ENCODE peak calls at places on chromosomes 3 and 15, in four cellular contexts. One of them, this sample, is unnamed.

GRCh38 chr3:29655016-29655415 is 374.1 kb downstream of the RBMS3 start:
- DNase-seq in fibroblast of mammary gland: no peak
- DNase-seq in OCI-LY7: no peak
- DNase-seq in AG04450: no peak
- DNase-seq in this sample: no peak

GRCh38 chr3:186589115-186589514 is 18.6 kb downstream of the DNAJB11 start:
- DNase-seq in fibroblast of mammary gland: peak
- DNase-seq in OCI-LY7: peak
- DNase-seq in AG04450: no peak
- DNase-seq in this sample: no peak

GRCh38 chr3:171261487-171261886 is 198.7 kb downstream of the TNIK start:
- DNase-seq in fibroblast of mammary gland: no peak
- DNase-seq in OCI-LY7: no peak
- DNase-seq in AG04450: no peak
- DNase-seq in this sample: no peak

GRCh38 chr15:72271895-72272212 is 500 bp downstream of the PARP6 start:
- DNase-seq in fibroblast of mammary gland: peak
- DNase-seq in OCI-LY7: peak
- DNase-seq in AG04450: no peak
- DNase-seq in this sample: no peak

GRCh38 chr3:186307594-186307993 is 54.4 kb downstream of the DGKG start:
- DNase-seq in fibroblast of mammary gland: peak
- DNase-seq in OCI-LY7: peak
- DNase-seq in AG04450: peak
- DNase-seq in this sample: no peak

GRCh38 chr15:58165661-58166060 is 27.5 kb downstream of the AQP9 start:
- DNase-seq in fibroblast of mammary gland: peak
- DNase-seq in OCI-LY7: no peak
- DNase-seq in AG04450: no peak
- DNase-seq in this sample: no peak

GRCh38 chr3:81864273-81864672 is 102.8 kb upstream of the GBE1 start:
- DNase-seq in fibroblast of mammary gland: no peak
- DNase-seq in OCI-LY7: no peak
- DNase-seq in AG04450: no peak
- DNase-seq in this sample: no peak

GRCh38 chr3:76203578-76203977 is 418.2 kb upstream of the ZNF717 start:
- DNase-seq in fibroblast of mammary gland: no peak
- DNase-seq in OCI-LY7: no peak
- DNase-seq in AG04450: no peak
- DNase-seq in this sample: no peak

GRCh38 chr3:177894021-177894690 is 642.1 kb upstream of the KCNMB2 start:
- DNase-seq in fibroblast of mammary gland: no peak
- DNase-seq in OCI-LY7: no peak
- DNase-seq in AG04450: no peak
- DNase-seq in this sample: no peak

GRCh38 chr3:142117052-142117451 is 32.3 kb downstream of the TFDP2 start:
- DNase-seq in fibroblast of mammary gland: no peak
- DNase-seq in OCI-LY7: no peak
- DNase-seq in AG04450: no peak
- DNase-seq in this sample: no peak

GRCh38 chr15:43509002-43509922 is 8.1 kb upstream of the MAP1A start:
- DNase-seq in fibroblast of mammary gland: peak
- DNase-seq in OCI-LY7: no peak
- DNase-seq in AG04450: no peak
- DNase-seq in this sample: no peak

GRCh38 chr3:184334470-184335158 is 2.8 kb upstream of the FAM131A start:
- DNase-seq in fibroblast of mammary gland: peak
- DNase-seq in OCI-LY7: no peak
- DNase-seq in AG04450: no peak
- DNase-seq in this sample: no peak

GRCh38 chr15:39251413-39252197 is 329.3 kb upstream of the THBS1 start:
- DNase-seq in fibroblast of mammary gland: no peak
- DNase-seq in OCI-LY7: no peak
- DNase-seq in AG04450: no peak
- DNase-seq in this sample: no peak

GRCh38 chr15:50929062-50929461 is 20.6 kb downstream of the AP4E1 start:
- DNase-seq in fibroblast of mammary gland: no peak
- DNase-seq in OCI-LY7: no peak
- DNase-seq in AG04450: no peak
- DNase-seq in this sample: no peak
- H3K4me3 ChIP-seq in fibroblast of mammary gland: no peak
- H3K4me3 ChIP-seq in OCI-LY7: no peak
- H3K4me3 ChIP-seq in AG04450: no peak
- H3K4me3 ChIP-seq in this sample: no peak

DNA sequence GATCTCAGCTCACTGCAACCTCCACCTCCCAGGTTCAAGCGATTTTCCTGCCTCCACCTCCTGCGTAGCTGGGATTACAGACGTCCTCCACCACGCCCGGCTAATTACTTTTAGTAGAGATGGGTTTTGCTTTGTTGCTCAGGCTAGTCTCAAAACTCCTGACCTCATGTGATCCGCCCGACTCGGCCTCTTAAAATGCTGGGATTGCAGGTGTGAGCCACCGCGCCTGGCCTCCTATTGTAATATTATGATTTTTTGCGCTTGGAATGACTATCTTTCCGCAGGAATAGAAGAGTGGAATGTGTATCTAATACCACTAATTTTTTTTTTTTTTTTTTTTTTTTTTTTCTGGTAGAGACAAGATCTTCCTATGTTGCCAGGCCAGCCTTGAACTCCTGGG is 1.8 kb downstream of the ARL8B start:
- DNase-seq in fibroblast of mammary gland: no peak
- DNase-seq in OCI-LY7: no peak
- DNase-seq in AG04450: no peak
- DNase-seq in this sample: no peak
- H3K4me3 ChIP-seq in fibroblast of mammary gland: peak
- H3K4me3 ChIP-seq in OCI-LY7: peak
- H3K4me3 ChIP-seq in AG04450: peak
- H3K4me3 ChIP-seq in this sample: peak

DNA sequence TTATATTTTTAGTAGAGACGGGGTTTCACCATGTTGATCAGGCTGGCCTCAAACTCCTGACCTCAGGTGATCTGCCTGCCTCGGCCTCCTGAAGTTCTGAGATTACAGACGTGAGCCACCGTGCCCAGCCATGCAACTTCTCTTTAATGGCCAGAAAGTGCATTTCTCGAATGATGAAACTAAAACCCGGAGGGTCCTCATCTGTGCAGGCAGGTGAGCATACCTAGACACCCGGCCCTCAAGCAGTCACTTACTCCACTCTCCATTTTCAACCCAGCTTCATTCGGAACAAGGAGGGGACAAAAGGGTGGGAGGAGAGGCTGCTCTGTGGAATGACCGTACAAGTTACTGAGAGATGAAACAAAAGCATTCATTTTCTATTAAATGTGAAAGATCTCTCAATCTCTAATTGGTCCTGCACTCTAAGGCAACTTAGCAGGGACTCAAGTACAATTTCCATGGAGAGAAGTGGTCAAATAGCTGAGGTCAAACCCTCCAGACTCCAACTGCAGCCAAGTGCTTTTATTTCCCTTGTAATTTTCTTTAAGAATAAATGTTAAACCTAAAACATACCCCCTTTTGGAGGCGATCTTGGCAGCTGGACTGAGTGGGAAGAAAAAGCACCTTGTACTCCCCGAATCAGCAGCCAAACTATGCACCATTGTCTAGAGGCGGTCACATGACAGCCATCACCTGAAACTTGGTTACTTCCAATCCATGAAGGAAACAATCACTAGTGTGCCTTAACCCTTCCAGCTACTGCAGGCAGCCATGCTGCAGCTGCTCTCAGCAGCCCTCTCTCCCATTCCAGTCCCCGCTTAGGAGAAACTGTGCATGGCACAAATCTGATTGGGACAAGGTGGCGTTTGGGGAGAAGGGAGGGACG is 62.2 kb downstream of the VGLL4 start:
- DNase-seq in fibroblast of mammary gland: no peak
- DNase-seq in OCI-LY7: no peak
- DNase-seq in AG04450: no peak
- DNase-seq in this sample: no peak
- H3K4me3 ChIP-seq in fibroblast of mammary gland: peak
- H3K4me3 ChIP-seq in OCI-LY7: peak
- H3K4me3 ChIP-seq in AG04450: peak
- H3K4me3 ChIP-seq in this sample: peak

GRCh38 chr15:70680817-70681216 is 82.5 kb downstream of the UACA start:
- DNase-seq in fibroblast of mammary gland: no peak
- DNase-seq in OCI-LY7: no peak
- DNase-seq in AG04450: no peak
- DNase-seq in this sample: no peak

GRCh38 chr15:70679919-70680231 is 83.5 kb downstream of the UACA start:
- DNase-seq in fibroblast of mammary gland: no peak
- DNase-seq in OCI-LY7: no peak
- DNase-seq in AG04450: no peak
- DNase-seq in this sample: no peak
- H3K4me3 ChIP-seq in fibroblast of mammary gland: no peak
- H3K4me3 ChIP-seq in OCI-LY7: no peak
- H3K4me3 ChIP-seq in AG04450: no peak
- H3K4me3 ChIP-seq in this sample: no peak

GRCh38 chr3:43766672-43767465 is 76.1 kb downstream of the ABHD5 start:
- DNase-seq in fibroblast of mammary gland: peak
- DNase-seq in OCI-LY7: no peak
- DNase-seq in AG04450: no peak
- DNase-seq in this sample: no peak

GRCh38 chr3:43768594-43768993 is 77.9 kb downstream of the ABHD5 start:
- DNase-seq in fibroblast of mammary gland: peak
- DNase-seq in OCI-LY7: no peak
- DNase-seq in AG04450: no peak
- DNase-seq in this sample: peak

GRCh38 chr3:43770426-43771103 is 79.8 kb downstream of the ABHD5 start:
- DNase-seq in fibroblast of mammary gland: peak
- DNase-seq in OCI-LY7: no peak
- DNase-seq in AG04450: no peak
- DNase-seq in this sample: no peak

GRCh38 chr3:43769471-43770425 is 79.0 kb downstream of the ABHD5 start:
- DNase-seq in fibroblast of mammary gland: peak
- DNase-seq in OCI-LY7: peak
- DNase-seq in AG04450: peak
- DNase-seq in this sample: peak

DNA sequence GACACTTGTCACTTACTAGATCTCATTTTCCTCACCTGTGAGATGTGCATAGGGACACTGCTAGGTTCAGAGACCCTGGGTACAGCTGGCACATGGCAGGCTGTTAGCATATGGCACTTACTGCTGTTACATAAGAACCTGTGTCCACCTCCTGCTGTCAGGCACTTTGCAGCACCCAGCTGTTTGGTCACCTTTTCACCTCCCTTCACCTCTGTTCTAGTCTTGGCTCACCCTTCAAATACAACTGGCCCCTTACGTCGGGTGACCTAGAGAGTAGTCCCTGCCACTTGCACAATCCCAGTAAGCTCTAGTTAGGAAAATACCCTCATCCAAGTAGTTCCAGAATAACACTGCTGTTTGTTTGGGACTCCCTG is 78.3 kb downstream of the ABHD5 start:
- DNase-seq in fibroblast of mammary gland: no peak
- DNase-seq in OCI-LY7: no peak
- DNase-seq in AG04450: no peak
- DNase-seq in this sample: no peak
- H3K4me3 ChIP-seq in fibroblast of mammary gland: no peak
- H3K4me3 ChIP-seq in OCI-LY7: no peak
- H3K4me3 ChIP-seq in AG04450: peak
- H3K4me3 ChIP-seq in this sample: peak

GRCh38 chr3:24519368-24520100 is 24.9 kb upstream of the THRB start:
- DNase-seq in fibroblast of mammary gland: no peak
- DNase-seq in OCI-LY7: no peak
- DNase-seq in AG04450: no peak
- DNase-seq in this sample: no peak
- H3K4me3 ChIP-seq in fibroblast of mammary gland: no peak
- H3K4me3 ChIP-seq in OCI-LY7: no peak
- H3K4me3 ChIP-seq in AG04450: no peak
- H3K4me3 ChIP-seq in this sample: no peak